ENCODE peak calls at places on chromosomes 4 and X, in five cellular contexts. R, B, M, Z and U are unnamed samples.

GRCh38 chrX:11429543-11430085 is 136.4 kb downstream of the AMELX start:
- DNase-seq in R (no peak), B (no peak), M (no peak), Z (no peak), U (no peak)

GRCh38 chrX:15679246-15679645 is 14.6 kb upstream of the CLTRN start:
- DNase-seq in R (no peak), B (no peak), M (no peak), Z (peak), U (no peak)

GRCh38 chrX:109632906-109633504 is 8.0 kb upstream of the KCNE5 start:
- DNase-seq in R (peak), B (peak), M (no peak), Z (peak), U (peak)

GRCh38 chr4:48178931-48179330 is 44.9 kb upstream of the TXK start:
- DNase-seq in R (peak), B (no peak), M (no peak), Z (no peak), U (no peak)

GRCh38 chr4:160947653-160948052 is 1216.1 kb downstream of the FSTL5 start:
- DNase-seq in R (no peak), B (no peak), M (no peak), Z (no peak), U (no peak)

GRCh38 chr4:109009909-109010308 is 247.1 kb upstream of the ETNPPL start:
- DNase-seq in R (no peak), B (no peak), M (no peak), Z (peak), U (no peak)

GRCh38 chr4:147076179-147076578 is 130.5 kb upstream of the TTC29 start:
- DNase-seq in R (no peak), B (no peak), M (no peak), Z (no peak), U (no peak)

GRCh38 chrX:42680651-42681050 is 97.3 kb downstream of the PPP1R2C start:
- DNase-seq in R (peak), B (no peak), M (no peak), Z (peak), U (no peak)

GRCh38 chr4:26308573-26308972 is 12.2 kb upstream of the RBPJ start:
- DNase-seq in R (no peak), B (no peak), M (no peak), Z (no peak), U (no peak)

GRCh38 chrX:155068165-155068564 is 2.8 kb downstream of the CMC4 start:
- DNase-seq in R (no peak), B (peak), M (no peak), Z (peak), U (no peak)

GRCh38 chr4:189036906-189037305 is 897.7 kb downstream of the TRIML1 start:
- DNase-seq in R (no peak), B (no peak), M (no peak), Z (no peak), U (no peak)

GRCh38 chrX:108341947-108342346 is 96.3 kb downstream of the COL4A6 start:
- DNase-seq in R (no peak), B (no peak), M (no peak), Z (no peak), U (no peak)

GRCh38 chr4:118682928-118683327 is 2.3 kb upstream of the METTL14 start:
- DNase-seq in R (no peak), B (peak), M (no peak), Z (peak), U (peak)
- TF ChIP-seq CTCF in R (peak), B (peak), M (peak), Z (peak), U (peak)

DNA sequence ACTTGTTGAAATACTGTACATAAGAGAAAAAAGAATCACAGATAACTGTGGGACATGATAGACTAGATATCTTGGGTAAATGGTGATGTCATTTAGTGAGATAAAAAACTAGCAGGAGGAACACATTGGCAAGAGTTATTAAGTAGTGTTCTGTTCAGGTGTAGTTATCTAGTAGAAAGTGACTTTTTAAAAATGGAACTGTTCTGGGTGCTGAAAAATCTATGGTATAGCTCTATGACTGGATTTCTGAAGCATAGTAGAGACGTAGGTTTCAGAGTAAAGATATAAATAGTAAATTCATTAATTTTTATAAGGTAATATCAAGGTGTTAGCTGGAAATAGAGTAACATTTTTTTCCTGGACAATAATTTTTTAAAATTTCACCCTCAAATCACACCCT is 225.1 kb upstream of the UGT8 start:
- DNase-seq in R (no peak), B (no peak), M (no peak), Z (no peak), U (no peak)
- TF ChIP-seq CTCF in R (no peak), B (no peak), M (no peak), Z (no peak), U (no peak)

DNA sequence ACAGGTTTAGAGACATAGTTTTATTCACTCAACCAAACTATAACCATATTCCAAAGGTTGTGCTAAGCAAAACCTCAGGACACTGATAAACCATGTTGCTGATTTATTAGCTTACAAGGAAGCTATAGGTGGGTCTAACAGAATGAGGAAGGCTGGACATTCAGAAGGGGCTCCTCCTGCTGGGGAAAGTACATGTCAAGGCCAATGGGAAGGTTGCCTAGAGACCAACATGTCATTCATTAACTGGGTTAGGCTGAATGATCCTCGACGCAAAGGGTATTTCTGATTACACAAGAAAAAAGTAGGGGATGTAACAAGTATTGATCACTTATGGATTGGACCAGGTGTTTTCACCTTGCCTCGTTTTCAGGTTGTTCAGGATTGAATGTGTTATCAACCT is 30.3 kb downstream of the SLC10A6 start:
- DNase-seq in R (peak), B (no peak), M (no peak), Z (no peak), U (no peak)
- TF ChIP-seq CTCF in R (peak), B (no peak), M (no peak), Z (no peak), U (no peak)

DNA sequence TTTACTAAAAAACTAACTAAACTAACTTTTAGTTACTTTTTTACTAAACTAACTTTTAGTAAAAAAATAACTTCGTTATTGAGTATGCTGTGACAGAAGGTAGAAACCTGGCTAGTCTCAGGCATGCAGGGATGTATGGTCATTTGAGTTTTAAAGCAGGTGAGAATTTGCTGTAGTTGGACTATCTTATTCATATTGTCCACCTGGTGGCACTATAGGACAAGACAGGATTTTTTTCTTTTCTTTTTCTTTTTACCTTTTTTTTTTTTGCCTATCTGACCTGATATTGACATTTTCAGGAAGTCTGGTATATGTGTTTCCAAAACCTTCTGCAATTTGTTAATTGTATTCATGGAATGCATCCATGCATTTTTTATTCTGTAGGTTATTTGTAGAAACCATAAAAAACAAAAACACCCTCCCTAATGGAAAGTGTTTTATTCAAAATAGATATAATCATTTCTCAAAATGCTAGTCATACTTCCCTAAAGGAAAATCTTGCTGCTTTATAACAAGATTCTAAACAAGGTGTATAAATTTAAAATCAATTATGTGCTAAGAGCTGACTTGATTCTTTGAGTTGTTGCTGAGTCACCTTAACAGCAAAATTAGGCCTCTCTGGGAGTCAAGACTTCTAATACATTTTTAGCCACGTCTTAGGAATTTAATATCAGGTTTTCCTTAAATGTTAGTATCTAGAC is 201.2 kb upstream of the GNPDA2 start:
- DNase-seq in R (no peak), B (peak), M (no peak), Z (peak), U (peak)
- TF ChIP-seq CTCF in R (peak), B (peak), M (peak), Z (peak), U (peak)

GRCh38 chrX:95318882-95319281 is 1365.8 kb upstream of the DIAPH2 start:
- DNase-seq in R (peak), B (no peak), M (no peak), Z (no peak), U (no peak)
- TF ChIP-seq CTCF in R (peak), B (no peak), M (no peak), Z (no peak), U (no peak)

GRCh38 chr4:16603178-16603577 is 295.3 kb downstream of the LDB2 start:
- DNase-seq in R (no peak), B (no peak), M (no peak), Z (no peak), U (no peak)
- TF ChIP-seq CTCF in R (no peak), B (no peak), M (no peak), Z (no peak), U (no peak)

DNA sequence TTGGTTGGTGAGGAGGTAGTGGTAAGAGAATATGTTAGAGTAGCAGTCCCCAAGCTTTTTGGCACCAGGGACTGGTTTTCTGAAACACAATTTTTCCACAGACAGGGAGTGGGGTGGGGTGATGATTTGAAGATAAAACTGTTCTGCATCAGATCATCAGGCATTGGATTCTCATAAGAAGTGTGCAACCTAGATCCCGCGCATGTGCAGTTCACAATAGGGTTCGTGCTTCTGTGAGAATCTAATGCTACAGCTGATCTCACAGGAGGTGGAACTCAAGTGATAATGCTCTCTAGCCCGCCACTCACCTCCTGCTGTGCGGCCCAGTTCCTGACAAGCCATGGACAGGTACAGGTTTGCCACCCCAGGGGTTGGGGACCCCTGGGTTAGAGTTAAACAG is 423.3 kb downstream of the GPAT3 start:
- DNase-seq in R (no peak), B (no peak), M (no peak), Z (no peak), U (no peak)
- TF ChIP-seq CTCF in R (no peak), B (no peak), M (no peak), Z (no peak), U (no peak)

GRCh38 chr4:74789518-74789917 is 4.8 kb downstream of the BTC start:
- DNase-seq in R (no peak), B (no peak), M (no peak), Z (no peak), U (no peak)

GRCh38 chr4:74790652-74791051 is 3.7 kb downstream of the BTC start:
- DNase-seq in R (no peak), B (no peak), M (no peak), Z (no peak), U (no peak)

GRCh38 chr4:74794341-74794801 is at the start of gene BTC:
- DNase-seq in R (peak), B (peak), M (peak), Z (peak), U (peak)

GRCh38 chr4:74796631-74797030 is 2.3 kb upstream of the BTC start:
- DNase-seq in R (no peak), B (no peak), M (no peak), Z (no peak), U (no peak)

DNA sequence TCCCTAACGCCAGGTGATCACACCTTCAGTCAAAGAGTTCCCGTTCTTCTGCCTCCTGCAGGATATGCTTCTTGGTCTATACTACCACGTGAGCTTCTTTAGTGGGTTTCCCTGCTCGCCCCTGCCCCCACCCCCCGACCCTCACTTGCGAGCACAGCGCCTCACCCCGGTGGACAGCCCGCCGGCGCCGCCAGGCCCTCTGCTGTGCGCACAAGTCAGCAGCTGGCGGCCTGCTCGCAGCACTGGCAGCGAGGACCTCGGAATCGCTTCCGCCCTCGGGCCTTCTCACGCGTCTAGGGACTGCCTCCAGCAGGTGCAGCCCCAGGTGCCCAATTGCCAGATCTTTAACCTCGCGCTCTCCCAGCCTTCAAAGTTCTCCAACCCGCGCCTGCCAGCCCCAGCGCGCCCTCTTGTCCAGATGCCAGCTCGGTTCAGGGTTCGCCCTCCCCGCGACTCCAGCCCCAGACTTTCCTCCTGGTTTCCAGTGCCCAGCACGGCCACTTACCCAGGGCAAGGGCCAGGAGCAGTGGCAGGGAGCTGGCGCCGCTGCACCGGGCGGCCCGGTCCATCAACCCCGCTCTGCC is 474 bp downstream of the BTC start:
- DNase-seq in R (peak), B (peak), M (peak), Z (peak), U (peak)
- TF ChIP-seq CTCF in R (peak), B (peak), M (no peak), Z (peak), U (no peak)

GRCh38 chr4:16505726-16506125 is 279.5 kb upstream of the TAPT1 start:
- DNase-seq in R (peak), B (no peak), M (no peak), Z (peak), U (no peak)
- TF ChIP-seq CTCF in R (peak), B (no peak), M (no peak), Z (peak), U (no peak)